ENCODE peak calls at places on chromosomes 3 and 15, in four cellular contexts. Z, C, Q and A are unnamed samples.

GRCh38 chr15:79881668-79882067 is 15.1 kb downstream of the MTHFS start:
- DNase-seq in Z (no peak), C (no peak), Q (no peak), A (no peak)

GRCh38 chr3:170437696-170438407 is 19.2 kb downstream of the CLDN11 start:
- DNase-seq in Z (no peak), C (no peak), Q (no peak), A (no peak)

GRCh38 chr3:194098872-194099183 is 37.1 kb upstream of the HES1 start:
- DNase-seq in Z (no peak), C (no peak), Q (no peak), A (no peak)

GRCh38 chr3:149314807-149315578 is 18.4 kb downstream of the TM4SF18 start:
- DNase-seq in Z (no peak), C (no peak), Q (no peak), A (no peak)

GRCh38 chr15:78212546-78213424 is 21.6 kb downstream of the ACSBG1 start:
- DNase-seq in Z (peak), C (peak), Q (peak), A (no peak)

GRCh38 chr3:128726691-128727031 is 678 bp downstream of the RAB7A start:
- DNase-seq in Z (peak), C (peak), Q (peak), A (no peak)

GRCh38 chr15:80825361-80826030 is 46.3 kb downstream of the CEMIP start:
- DNase-seq in Z (no peak), C (no peak), Q (no peak), A (no peak)

GRCh38 chr3:50317303-50317702 is 5.2 kb downstream of the HYAL2 start:
- DNase-seq in Z (no peak), C (no peak), Q (no peak), A (no peak)

GRCh38 chr15:95277266-95277665 is 1045.9 kb downstream of the MCTP2 start:
- DNase-seq in Z (no peak), C (no peak), Q (no peak), A (no peak)

GRCh38 chr3:183551930-183552329 is 3.6 kb downstream of the KLHL6 start:
- DNase-seq in Z (no peak), C (no peak), Q (no peak), A (no peak)

GRCh38 chr3:190249414-190249813 is 72.8 kb downstream of the CLDN1 start:
- DNase-seq in Z (no peak), C (no peak), Q (no peak), A (no peak)

GRCh38 chr3:194137314-194138097 is 1.6 kb downstream of the HES1 start:
- DNase-seq in Z (peak), C (no peak), Q (peak), A (peak)

GRCh38 chr3:126538966-126539365 is 15.0 kb downstream of the CHST13 start:
- DNase-seq in Z (no peak), C (no peak), Q (no peak), A (no peak)

GRCh38 chr15:83602021-83602420 is 51.9 kb upstream of the ADAMTSL3 start:
- DNase-seq in Z (no peak), C (no peak), Q (no peak), A (no peak)

GRCh38 chr15:78084359-78084750 is 6.8 kb upstream of the TBC1D2B start:
- DNase-seq in Z (no peak), C (no peak), Q (no peak), A (no peak)